ENCODE peak calls at places on chromosomes 4 and X, in four cellular contexts. C is A549, I is HepG2, L is K562. T is an unnamed sample.

GRCh38 chrX:88136328-88136727 is 610.7 kb upstream of the CPXCR1 start:
- DNase-seq in C (no peak), L (no peak), I (peak), T (no peak)

GRCh38 chr4:166143227-166143626 is 270.2 kb downstream of the TLL1 start:
- DNase-seq in L (no peak), I (no peak), C (no peak), T (no peak)

GRCh38 chr4:4867745-4868505 is 8.5 kb downstream of the MSX1 start:
- DNase-seq in I (no peak), C (no peak), L (no peak), T (no peak)

GRCh38 chrX:18354369-18355329 is at the start of gene SCML2:
- DNase-seq in C (peak), L (peak), I (peak), T (peak)

GRCh38 chr4:74451214-74451661 is 6.3 kb downstream of the AREG start:
- DNase-seq in C (peak), L (peak), I (peak), T (no peak)

GRCh38 chr4:121593760-121594159 is 103.0 kb downstream of the ANXA5 start:
- DNase-seq in L (no peak), I (no peak), C (no peak), T (no peak)

GRCh38 chr4:168586926-168587325 is 90.1 kb downstream of the PALLD start:
- DNase-seq in I (no peak), C (no peak), L (no peak), T (no peak)

GRCh38 chr4:66160606-66161005 is 490.3 kb upstream of the EPHA5 start:
- DNase-seq in I (no peak), L (no peak), C (no peak), T (no peak)

GRCh38 chr4:184163813-184164212 is 53.9 kb downstream of the ENPP6 start:
- DNase-seq in L (peak), I (peak), C (peak), T (peak)

GRCh38 chr4:6962211-6963041 is 52.8 kb downstream of the TBC1D14 start:
- DNase-seq in C (no peak), L (no peak), I (no peak), T (no peak)

GRCh38 chr4:190015538-190016368 is 11.3 kb downstream of the FRG2 start:
- DNase-seq in C (no peak), L (no peak), I (no peak), T (no peak)

GRCh38 chr4:183469936-183470335 is 25.5 kb downstream of the CDKN2AIP start:
- DNase-seq in I (no peak), C (no peak), L (no peak), T (no peak)

GRCh38 chrX:11367609-11368430 is 74.6 kb downstream of the AMELX start:
- DNase-seq in L (peak), I (no peak), C (no peak), T (no peak)

GRCh38 chrX:104113237-104113965 is 1.1 kb downstream of the ZCCHC18 start:
- DNase-seq in I (peak), L (peak), C (peak), T (peak)

GRCh38 chrX:65596270-65596669 is 61.7 kb upstream of the LAS1L start:
- DNase-seq in I (no peak), L (no peak), C (no peak), T (no peak)

GRCh38 chrX:952816-953215 is 259.6 kb downstream of the CRLF2 start:
- DNase-seq in C (no peak), I (no peak), L (no peak), T (no peak)

GRCh38 chrX:149715468-149715867 is 3.6 kb downstream of the MAGEA11 start:
- DNase-seq in L (no peak), I (no peak), C (no peak), T (no peak)

GRCh38 chr4:99816611-99817309 is at the start of gene DAPP1:
- DNase-seq in L (no peak), I (no peak), C (no peak), T (no peak)

GRCh38 chr4:24477919-24478318 is 106.4 kb downstream of the DHX15 start:
- DNase-seq in I (no peak), C (no peak), L (no peak), T (no peak)

GRCh38 chr4:53656421-53656981 is 65.2 kb upstream of the LNX1 start:
- DNase-seq in C (no peak), I (no peak), L (no peak), T (no peak)

GRCh38 chrX:139973290-139973689 is 8.0 kb upstream of the CXorf66 start:
- DNase-seq in C (no peak), L (no peak), I (no peak), T (no peak)

GRCh38 chr4:2250003-2250763 is 8.3 kb upstream of the HAUS3 start:
- DNase-seq in L (no peak), I (no peak), C (no peak), T (no peak)

GRCh38 chr4:88341227-88342192 is 37.1 kb upstream of the HERC6 start:
- DNase-seq in C (peak), I (peak), L (no peak), T (no peak)

GRCh38 chr4:36000941-36001557 is 243.3 kb downstream of the ARAP2 start:
- DNase-seq in I (no peak), L (no peak), C (no peak), T (no peak)

GRCh38 chr4:6941796-6942195 is 32.2 kb downstream of the TBC1D14 start:
- DNase-seq in L (no peak), C (no peak), I (no peak), T (no peak)

GRCh38 chr4:95155759-95156451 is 392.9 kb downstream of the UNC5C start:
- DNase-seq in I (peak), C (peak), L (peak), T (no peak)

GRCh38 chrX:47160781-47161180 is 15.8 kb downstream of the RBM10 start:
- DNase-seq in C (no peak), L (no peak), I (no peak), T (no peak)

GRCh38 chr4:38782452-38783108 is at the start of gene TLR10:
- DNase-seq in C (peak), I (peak), L (peak), T (peak)

GRCh38 chr4:87220094-87220831 is at the start of gene KLHL8:
- DNase-seq in C (peak), L (peak), I (peak), T (peak)

GRCh38 chr4:52844596-52844995 is 17.5 kb upstream of the RASL11B start:
- DNase-seq in I (no peak), C (no peak), L (no peak), T (no peak)

GRCh38 chr4:963276-964225 is 9.8 kb downstream of the DGKQ start:
- DNase-seq in C (no peak), I (no peak), L (no peak), T (peak)

GRCh38 chr4:57249083-57249482 is 138.9 kb upstream of the IGFBP7 start:
- DNase-seq in L (no peak), C (no peak), I (no peak), T (no peak)

GRCh38 chr4:128061566-128062536 is 739 bp downstream of the LARP1B start:
- DNase-seq in L (peak), I (peak), C (peak), T (peak)

GRCh38 chr4:66430856-66431255 is 760.6 kb upstream of the EPHA5 start:
- DNase-seq in C (no peak), I (no peak), L (no peak), T (no peak)

GRCh38 chr4:169397762-169398161 is 127.0 kb upstream of the SH3RF1 start:
- DNase-seq in L (no peak), I (no peak), C (no peak), T (no peak)

GRCh38 chrX:130498653-130499274 is 97.0 kb downstream of the RBMX2 start:
- DNase-seq in L (no peak), I (no peak), C (no peak), T (no peak)

GRCh38 chrX:45191820-45192409 is 8.8 kb downstream of the DIPK2B start:
- DNase-seq in L (no peak), C (no peak), I (no peak), T (no peak)
- TF ChIP-seq NR3C1 in L (no peak), C (no peak), I (no peak), T (no peak)

GRCh38 chr4:114626202-114626601 is 27.6 kb downstream of the UGT8 start:
- DNase-seq in I (no peak), L (no peak), C (no peak), T (no peak)
- TF ChIP-seq NR3C1 in I (no peak), L (no peak), C (no peak), T (no peak)

DNA sequence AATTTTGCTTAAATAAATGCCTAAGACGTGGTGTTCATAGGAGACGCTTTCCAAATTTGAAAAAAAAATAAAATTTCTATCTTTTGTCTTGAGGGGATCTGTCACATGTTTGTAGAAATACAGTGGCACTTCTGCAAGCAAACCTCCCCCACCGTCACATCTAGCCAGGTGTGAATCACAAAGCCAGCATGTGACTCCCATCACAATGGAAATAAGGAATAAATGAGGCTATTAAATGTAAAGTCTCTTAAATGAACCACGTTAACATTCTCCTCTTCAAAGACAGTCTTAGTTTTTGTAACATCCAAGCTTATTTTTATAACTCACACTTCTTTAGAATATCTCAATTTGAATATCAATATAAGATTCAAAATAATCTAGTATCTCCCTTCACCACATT is 63.0 kb upstream of the CCSER1 start:
- DNase-seq in I (no peak), L (no peak), C (no peak), T (no peak)
- TF ChIP-seq NR3C1 in I (no peak), L (no peak), C (no peak), T (no peak)

GRCh38 chrX:41543668-41544067 is 96.5 kb downstream of the NYX start:
- DNase-seq in C (no peak), I (no peak), L (no peak), T (no peak)

GRCh38 chrX:41543022-41543421 is 95.9 kb downstream of the NYX start:
- DNase-seq in I (no peak), C (no peak), L (no peak), T (no peak)

GRCh38 chrX:41541381-41541780 is 94.2 kb downstream of the NYX start:
- DNase-seq in L (no peak), I (no peak), C (no peak), T (no peak)

GRCh38 chrX:41538707-41539106 is 91.6 kb downstream of the NYX start:
- DNase-seq in C (no peak), L (no peak), I (no peak), T (no peak)

DNA sequence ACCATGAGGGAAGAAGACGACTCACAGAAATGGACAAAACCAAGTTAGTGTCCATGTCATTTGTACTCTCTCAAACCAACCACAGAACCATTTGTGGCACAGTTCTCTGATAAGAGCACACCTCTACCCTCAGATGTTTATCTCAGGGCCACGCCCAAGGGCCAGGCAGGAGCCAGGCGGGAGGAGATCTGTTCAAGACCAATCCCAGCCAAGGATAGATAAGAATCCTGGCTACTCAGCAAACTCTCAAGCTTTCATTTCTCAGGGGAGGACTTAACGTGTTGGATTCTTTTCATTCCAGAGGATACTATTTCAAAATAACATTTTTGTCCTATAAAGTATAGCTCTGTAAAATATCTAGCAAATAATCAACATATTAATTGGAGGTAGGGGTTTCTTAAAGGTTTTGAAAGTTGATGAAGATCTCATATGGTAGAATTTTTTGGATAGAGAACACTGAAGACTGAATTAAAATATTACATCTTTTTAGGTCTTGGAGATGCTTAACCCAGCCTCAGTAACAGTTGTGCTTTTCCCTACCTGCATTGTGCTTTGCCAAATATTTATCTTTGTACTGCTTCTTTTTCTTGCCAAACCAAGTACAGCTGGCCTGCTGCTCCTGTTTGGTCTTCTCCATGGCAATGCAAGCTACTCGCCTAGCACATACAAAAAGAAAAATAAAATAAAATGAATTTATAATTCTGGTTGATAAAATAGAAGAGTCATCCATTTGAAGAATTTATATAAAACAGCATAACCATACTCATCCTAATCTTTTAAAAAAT is 95.2 kb downstream of the NYX start:
- DNase-seq in L (peak), I (no peak), C (no peak), T (no peak)
- TF ChIP-seq NR3C1 in L (no peak), I (no peak), C (no peak), T (no peak)

GRCh38 chr4:33494150-33494549 is 2750.2 kb downstream of the ARAP2 start:
- DNase-seq in L (no peak), I (no peak), C (no peak), T (no peak)
- TF ChIP-seq NR3C1 in L (no peak), I (no peak), C (no peak), T (no peak)

DNA sequence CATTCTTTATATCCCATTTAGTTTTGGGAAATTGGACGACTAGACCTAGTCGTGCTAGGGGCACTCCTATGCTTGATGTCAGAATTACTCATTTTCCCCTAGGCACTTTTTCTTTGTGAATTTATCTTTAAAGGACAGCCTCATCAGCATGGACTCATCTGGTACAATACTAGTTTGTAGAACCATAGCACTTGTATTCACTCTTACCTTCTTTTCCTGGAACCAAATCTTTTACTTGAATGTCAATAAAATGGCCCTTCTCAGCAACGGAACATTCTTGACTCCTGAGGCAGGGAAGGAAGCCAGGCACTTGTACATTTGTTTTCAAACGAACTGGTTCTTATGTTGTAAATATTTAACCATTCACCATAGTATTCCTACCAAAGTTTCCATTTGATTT is 187.1 kb downstream of the SHROOM3 start:
- DNase-seq in L (no peak), I (no peak), C (no peak), T (no peak)
- TF ChIP-seq NR3C1 in L (no peak), I (no peak), C (no peak), T (no peak)

GRCh38 chr4:157992038-157992706 is 180.7 kb downstream of the GASK1B start:
- DNase-seq in L (peak), I (peak), C (peak), T (no peak)
- TF ChIP-seq NR3C1 in L (no peak), I (no peak), C (no peak), T (no peak)

GRCh38 chrX:8813036-8813435 is 11.9 kb upstream of the FAM9A start:
- DNase-seq in C (no peak), I (no peak), L (no peak), T (no peak)

GRCh38 chrX:8811611-8812010 is 10.4 kb upstream of the FAM9A start:
- DNase-seq in I (no peak), L (no peak), C (no peak), T (no peak)

GRCh38 chrX:8820910-8821527 is 19.8 kb upstream of the FAM9A start:
- DNase-seq in I (no peak), C (no peak), L (no peak), T (peak)

DNA sequence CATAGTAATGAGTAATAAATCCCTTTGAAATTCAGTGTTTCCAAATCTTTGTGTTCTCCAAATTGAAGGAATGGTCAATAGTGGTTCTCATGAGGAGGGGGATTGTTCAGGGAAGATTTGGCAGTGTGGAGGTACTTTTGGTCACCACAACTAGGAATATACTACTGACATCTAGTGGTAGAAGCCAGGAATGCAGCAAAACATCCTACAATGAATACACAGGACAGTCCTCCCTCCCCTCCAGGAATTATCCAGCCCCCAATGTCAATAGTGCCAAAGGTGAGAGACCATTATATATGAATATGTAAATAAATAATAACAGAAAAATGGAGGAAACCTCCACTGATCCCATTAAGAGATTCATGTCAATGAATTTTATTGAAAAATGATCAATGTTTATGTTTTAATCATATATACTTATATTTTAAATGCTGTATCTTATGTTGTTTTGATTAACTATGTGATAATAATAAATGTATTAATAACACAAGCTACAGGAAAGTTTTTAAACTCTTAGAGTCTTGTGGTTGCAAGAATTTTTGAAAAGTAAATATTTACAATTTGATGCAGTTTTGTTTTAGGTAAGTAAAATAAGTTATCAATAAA is 14.4 kb upstream of the FAM9A start:
- DNase-seq in L (peak), I (peak), C (peak), T (no peak)
- TF ChIP-seq NR3C1 in L (no peak), I (no peak), C (no peak), T (no peak)

DNA sequence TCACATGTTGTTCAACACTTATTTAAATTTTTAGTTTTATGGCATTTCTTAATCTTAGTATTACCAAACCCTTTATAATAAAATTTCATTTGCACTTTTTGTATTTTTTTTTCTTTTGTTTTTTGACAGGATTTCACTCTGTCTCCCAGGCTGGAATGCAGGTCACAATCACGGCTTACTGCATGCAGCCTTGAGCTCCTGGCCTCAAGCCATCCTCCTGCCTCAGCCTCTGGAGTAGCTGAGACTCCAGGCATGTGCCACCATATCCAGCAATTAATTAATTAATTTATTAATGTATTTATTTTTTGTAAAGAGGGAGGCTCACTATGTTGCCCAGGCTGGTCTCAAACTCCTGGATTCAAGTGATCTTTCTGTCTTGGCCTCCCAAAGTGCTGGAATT is 133.4 kb downstream of the ADGRL3 start:
- DNase-seq in C (no peak), L (no peak), I (no peak), T (no peak)
- TF ChIP-seq NR3C1 in C (no peak), L (no peak), I (no peak), T (no peak)

T was measured in WTC11.